ENCODE peak calls at places on chromosomes 5 and 9, in nine cellular contexts. Q, H, L, Y, C, Z, O, R and V are unnamed samples.

GRCh38 chr5:154610321-154611154 is 132.5 kb upstream of the HAND1 start:
- DNase-seq in Q (peak), H (peak), L (peak), Y (peak), C (peak), Z (peak), O (peak), R (peak), V (peak)

GRCh38 chr5:178899289-178899688 is 3.6 kb downstream of the ZFP2 start:
- DNase-seq in Q (no peak), H (no peak), L (no peak), Y (no peak), C (no peak), Z (no peak), O (no peak), R (no peak), V (no peak)

GRCh38 chr5:141878186-141878770 is at the start of gene PCDH1:
- DNase-seq in Q (no peak), H (no peak), L (peak), Y (peak), C (no peak), Z (no peak), O (no peak), R (peak), V (no peak)

GRCh38 chr9:130707225-130707976 is 13.8 kb downstream of the EXOSC2 start:
- DNase-seq in Q (peak), H (peak), L (peak), Y (no peak), C (peak), Z (peak), O (peak), R (no peak), V (no peak)

GRCh38 chr9:113514748-113515147 is 51.2 kb downstream of the RGS3 start:
- DNase-seq in Q (no peak), H (no peak), L (no peak), Y (no peak), C (no peak), Z (no peak), O (no peak), R (no peak), V (no peak)

GRCh38 chr9:111936391-111936790 is 39.8 kb downstream of the UGCG start:
- DNase-seq in Q (no peak), H (no peak), L (no peak), Y (no peak), C (no peak), Z (no peak), O (no peak), R (no peak), V (no peak)

GRCh38 chr9:86135374-86135773 is 36.0 kb upstream of the GOLM1 start:
- DNase-seq in Q (no peak), H (no peak), L (no peak), Y (no peak), C (no peak), Z (no peak), O (no peak), R (no peak), V (no peak)

GRCh38 chr5:97383996-97384395 is 200.9 kb upstream of the RIOK2 start:
- DNase-seq in Q (no peak), H (peak), L (no peak), Y (no peak), C (no peak), Z (no peak), O (no peak), R (no peak), V (no peak)

GRCh38 chr9:4375424-4376195 is 75.7 kb upstream of the GLIS3 start:
- DNase-seq in Q (no peak), H (peak), L (peak), Y (no peak), C (peak), Z (no peak), O (no peak), R (no peak), V (peak)

GRCh38 chr5:132363431-132364112 is 5.9 kb upstream of the SLC22A5 start:
- DNase-seq in Q (peak), H (peak), L (peak), Y (no peak), C (peak), Z (no peak), O (no peak), R (no peak), V (peak)

GRCh38 chr9:73093016-73093739 is 58.5 kb upstream of the ANXA1 start:
- DNase-seq in Q (no peak), H (no peak), L (no peak), Y (no peak), C (no peak), Z (no peak), O (no peak), R (no peak), V (no peak)

GRCh38 chr5:178502401-178503100 is 87.6 kb downstream of the COL23A1 start:
- DNase-seq in Q (no peak), H (no peak), L (no peak), Y (no peak), C (no peak), Z (no peak), O (no peak), R (no peak), V (no peak)

GRCh38 chr5:6574537-6574936 is 58.3 kb downstream of the NSUN2 start:
- DNase-seq in Q (no peak), H (peak), L (no peak), Y (no peak), C (no peak), Z (no peak), O (no peak), R (no peak), V (no peak)

GRCh38 chr5:60333103-60333502 is 366.9 kb downstream of the DEPDC1B start:
- DNase-seq in Q (no peak), H (peak), L (no peak), Y (no peak), C (no peak), Z (no peak), O (no peak), R (no peak), V (no peak)

GRCh38 chr9:81183763-81184162 is 505.6 kb downstream of the TLE1 start:
- DNase-seq in Q (no peak), H (no peak), L (no peak), Y (no peak), C (peak), Z (no peak), O (no peak), R (no peak), V (no peak)

GRCh38 chr5:17428176-17428800 is 69.7 kb upstream of the TAF11L2 start:
- DNase-seq in Q (no peak), H (no peak), L (no peak), Y (no peak), C (no peak), Z (no peak), O (no peak), R (no peak), V (no peak)

GRCh38 chr5:155594270-155594669 is 580.7 kb downstream of the KIF4B start:
- DNase-seq in Q (no peak), H (no peak), L (no peak), Y (no peak), C (no peak), Z (no peak), O (no peak), R (no peak), V (no peak)

GRCh38 chr5:59007460-59008063 is 424.7 kb downstream of the RAB3C start:
- DNase-seq in Q (no peak), H (peak), L (no peak), Y (no peak), C (no peak), Z (no peak), O (peak), R (no peak), V (no peak)

GRCh38 chr9:35211854-35212253 is 50.0 kb downstream of the UNC13B start:
- DNase-seq in Q (no peak), H (no peak), L (no peak), Y (no peak), C (no peak), Z (no peak), O (no peak), R (no peak), V (no peak)

GRCh38 chr5:130571076-130571475 is 594.0 kb downstream of the HINT1 start:
- DNase-seq in Q (no peak), H (peak), L (no peak), Y (no peak), C (no peak), Z (no peak), O (no peak), R (no peak), V (no peak)

GRCh38 chr9:132003904-132004303 is 75.8 kb downstream of the MED27 start:
- DNase-seq in Q (no peak), H (no peak), L (no peak), Y (no peak), C (no peak), Z (no peak), O (no peak), R (no peak), V (no peak)

GRCh38 chr9:132207839-132208615 is 46.2 kb downstream of the NTNG2 start:
- DNase-seq in Q (no peak), H (no peak), L (no peak), Y (no peak), C (no peak), Z (no peak), O (no peak), R (no peak), V (no peak)

GRCh38 chr5:144691936-144692335 is 521.3 kb downstream of the KCTD16 start:
- DNase-seq in Q (no peak), H (peak), L (no peak), Y (no peak), C (no peak), Z (no peak), O (no peak), R (no peak), V (no peak)

GRCh38 chr9:92500725-92501124 is 18.4 kb upstream of the ASPN start:
- DNase-seq in Q (no peak), H (no peak), L (no peak), Y (no peak), C (no peak), Z (no peak), O (no peak), R (no peak), V (no peak)

GRCh38 chr9:92499701-92500100 is 17.4 kb upstream of the ASPN start:
- DNase-seq in Q (no peak), H (no peak), L (no peak), Y (no peak), C (no peak), Z (no peak), O (no peak), R (no peak), V (no peak)

GRCh38 chr9:92506184-92506857 is 24.0 kb upstream of the ASPN start:
- DNase-seq in Q (peak), H (peak), L (peak), Y (no peak), C (peak), Z (no peak), O (no peak), R (no peak), V (peak)

GRCh38 chr9:92504881-92505280 is 22.6 kb upstream of the ASPN start:
- DNase-seq in Q (no peak), H (peak), L (no peak), Y (no peak), C (no peak), Z (no peak), O (no peak), R (no peak), V (no peak)

GRCh38 chr9:92501671-92502393 is 19.5 kb upstream of the ASPN start:
- DNase-seq in Q (peak), H (peak), L (peak), Y (no peak), C (no peak), Z (no peak), O (peak), R (no peak), V (no peak)
- TF ChIP-seq CTCF in Q (no peak), H (peak), L (peak), Y (peak), C (peak), Z (no peak), O (peak), R (peak), V (peak)

GRCh38 chr5:139392678-139393496 is 2.0 kb downstream of the PROB1 start:
- DNase-seq in Q (no peak), H (peak), L (peak), Y (peak), C (no peak), Z (peak), O (peak), R (peak), V (no peak)
- H3K4me3 ChIP-seq in Q (peak), H (peak), L (peak), Y (peak), C (no peak), Z (peak), O (peak), R (peak), V (peak)

DNA sequence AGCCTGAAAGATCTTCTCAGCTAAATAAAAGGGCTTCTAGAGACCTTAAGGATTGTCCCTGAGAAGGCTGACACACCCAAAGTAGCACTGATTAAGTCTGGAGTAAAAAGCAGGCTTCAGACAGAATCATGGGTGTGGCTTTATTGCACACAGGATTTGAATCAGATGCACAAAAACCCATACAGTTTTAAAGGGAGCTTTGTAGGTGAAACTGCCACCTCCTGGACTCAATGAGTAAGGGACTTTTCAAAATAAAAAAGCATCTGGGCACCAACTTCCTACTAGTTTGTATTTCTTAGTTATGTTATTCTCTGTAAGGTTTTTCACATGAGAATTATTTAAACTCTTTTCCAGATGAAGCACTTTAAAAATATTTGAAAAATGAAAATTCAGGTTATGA is 129.4 kb downstream of the EDIL3 start:
- DNase-seq in Q (no peak), H (peak), L (peak), Y (no peak), C (no peak), Z (no peak), O (peak), R (no peak), V (no peak)
- TF ChIP-seq CTCF in Q (peak), H (peak), L (peak), Y (no peak), C (peak), Z (no peak), O (peak), R (peak), V (peak)

GRCh38 chr9:134406366-134407122 is 80.3 kb downstream of the RXRA start:
- DNase-seq in Q (peak), H (peak), L (peak), Y (peak), C (no peak), Z (no peak), O (no peak), R (no peak), V (no peak)
- H3K4me3 ChIP-seq in Q (peak), H (no peak), L (peak), Y (peak), C (peak), Z (peak), O (peak), R (peak), V (peak)

DNA sequence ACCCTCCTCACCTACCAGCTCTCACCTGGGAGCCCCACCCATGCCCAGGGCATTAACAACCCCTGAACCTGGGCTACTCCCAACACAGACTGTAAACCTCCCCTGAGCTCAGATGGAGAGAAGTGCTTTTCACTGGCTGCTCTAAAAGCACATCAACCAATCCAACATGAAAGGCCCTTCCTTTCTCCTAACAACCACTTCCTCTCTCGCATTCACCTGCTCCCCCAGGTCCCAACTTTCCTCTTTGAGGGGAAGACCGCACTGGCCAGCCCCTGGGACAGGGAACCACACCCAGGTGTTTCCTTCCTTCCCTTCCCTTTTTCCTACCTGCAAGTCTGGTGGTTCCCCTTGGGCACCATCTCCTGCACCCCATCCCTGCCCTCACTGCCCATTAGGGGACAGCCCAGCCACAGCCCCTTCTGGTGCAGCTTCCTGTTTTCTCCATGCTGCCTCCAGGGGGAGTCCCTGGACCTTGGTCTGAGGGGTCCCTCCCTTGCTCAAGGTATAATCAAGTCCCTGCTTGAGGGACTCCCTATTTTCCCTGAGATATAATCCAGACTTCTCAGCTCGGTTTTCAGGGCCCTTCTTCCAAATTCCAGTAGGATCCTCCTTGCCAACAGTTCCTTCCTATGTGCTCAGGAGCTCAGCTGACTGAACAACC is 30.5 kb upstream of the DAB2IP start:
- DNase-seq in Q (no peak), H (peak), L (peak), Y (no peak), C (no peak), Z (no peak), O (peak), R (no peak), V (no peak)
- TF ChIP-seq CTCF in Q (peak), H (peak), L (peak), Y (peak), C (peak), Z (no peak), O (peak), R (peak), V (peak)

GRCh38 chr5:150490754-150491153 is 17.2 kb upstream of the NDST1 start:
- DNase-seq in Q (no peak), H (peak), L (no peak), Y (no peak), C (no peak), Z (no peak), O (no peak), R (no peak), V (no peak)
- H3K4me3 ChIP-seq in Q (no peak), H (no peak), L (no peak), Y (no peak), C (peak), Z (no peak), O (peak), R (no peak), V (no peak)

DNA sequence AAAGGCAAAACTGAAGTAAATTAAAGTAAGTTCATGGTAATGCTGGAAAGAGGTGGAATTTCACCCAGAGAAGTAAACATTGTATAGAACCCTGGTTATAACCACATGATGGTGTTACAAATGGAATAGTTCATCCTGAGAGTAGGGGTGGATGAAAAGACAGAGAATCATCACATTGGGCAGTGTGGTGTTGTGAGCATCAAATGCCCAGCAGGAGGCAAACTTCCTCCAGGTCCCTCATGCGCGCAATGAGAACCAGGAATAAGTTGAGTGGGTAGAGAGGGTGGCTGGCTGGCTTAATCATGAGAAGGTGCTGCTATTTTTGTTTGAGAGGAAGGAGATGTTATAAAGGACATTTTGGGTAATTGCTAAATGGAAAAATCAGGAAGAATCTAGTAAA is 163.3 kb upstream of the HMHB1 start:
- DNase-seq in Q (no peak), H (no peak), L (peak), Y (no peak), C (no peak), Z (no peak), O (no peak), R (no peak), V (no peak)
- TF ChIP-seq CTCF in Q (no peak), H (peak), L (no peak), Y (no peak), C (peak), Z (no peak), O (peak), R (peak), V (peak)